ENCODE peak calls at places on chromosomes 3 and 15, in four cellular contexts. One of them, this sample, is unnamed.

GRCh38 chr3:111568906-111569305 is 26.2 kb downstream of the ZBED2 start:
- DNase-seq in K562: no peak
- DNase-seq in WTC11: no peak
- DNase-seq in GM12878: no peak
- DNase-seq in this sample: no peak

GRCh38 chr3:170727754-170728153 is 141.9 kb upstream of the SLC7A14 start:
- DNase-seq in GM12878: no peak
- DNase-seq in K562: peak; percentile 61
- DNase-seq in WTC11: no peak
- DNase-seq in this sample: no peak

GRCh38 chr3:51799879-51800757 is 21.1 kb upstream of the IQCF6 start:
- DNase-seq in WTC11: no peak
- DNase-seq in K562: peak; percentile 50
- DNase-seq in GM12878: peak; percentile 5
- DNase-seq in this sample: peak; percentile 49

GRCh38 chr15:82894971-82895520 is 57.5 kb downstream of the HOMER2 start:
- DNase-seq in K562: no peak
- DNase-seq in GM12878: no peak
- DNase-seq in WTC11: no peak
- DNase-seq in this sample: no peak

GRCh38 chr3:112293368-112294321 is at the start of gene SLC9C1:
- DNase-seq in K562: peak; percentile 37
- DNase-seq in GM12878: peak; percentile 85
- DNase-seq in WTC11: peak; percentile 34
- DNase-seq in this sample: peak; percentile 38

GRCh38 chr3:177358968-177359600 is 161.8 kb upstream of the TBL1XR1 start:
- DNase-seq in WTC11: peak; percentile 72
- DNase-seq in GM12878: no peak
- DNase-seq in K562: peak; percentile 62
- DNase-seq in this sample: no peak

GRCh38 chr3:43411429-43411828 is 125.1 kb downstream of the SNRK start:
- DNase-seq in K562: no peak
- DNase-seq in GM12878: no peak
- DNase-seq in WTC11: no peak
- DNase-seq in this sample: no peak

GRCh38 chr3:16618721-16619120 is 13.5 kb upstream of the DAZL start:
- DNase-seq in K562: no peak
- DNase-seq in WTC11: no peak
- DNase-seq in GM12878: no peak
- DNase-seq in this sample: no peak

GRCh38 chr15:82647835-82648256 is 683 bp upstream of the CPEB1 start:
- DNase-seq in K562: peak; percentile 75
- DNase-seq in GM12878: no peak
- DNase-seq in WTC11: peak; percentile 68
- DNase-seq in this sample: no peak

GRCh38 chr15:95639208-95639607 is 691.3 kb upstream of the NR2F2 start:
- DNase-seq in GM12878: no peak
- DNase-seq in K562: peak; percentile 28
- DNase-seq in WTC11: no peak
- DNase-seq in this sample: no peak

GRCh38 chr3:113946831-113947230 is 982 bp upstream of the ZDHHC23 start:
- DNase-seq in GM12878: no peak
- DNase-seq in K562: no peak
- DNase-seq in WTC11: no peak
- DNase-seq in this sample: no peak

GRCh38 chr3:113947372-113948014 is at the start of gene ZDHHC23:
- DNase-seq in GM12878: no peak
- DNase-seq in WTC11: peak; percentile 68
- DNase-seq in K562: peak; percentile 31
- DNase-seq in this sample: peak; percentile 40

GRCh38 chr3:113952921-113953320 is 5.1 kb downstream of the ZDHHC23 start:
- DNase-seq in GM12878: no peak
- DNase-seq in WTC11: no peak
- DNase-seq in K562: no peak
- DNase-seq in this sample: no peak

GRCh38 chr3:113953677-113954076 is 5.9 kb downstream of the ZDHHC23 start:
- DNase-seq in GM12878: no peak
- DNase-seq in WTC11: no peak
- DNase-seq in K562: no peak
- DNase-seq in this sample: no peak

DNA sequence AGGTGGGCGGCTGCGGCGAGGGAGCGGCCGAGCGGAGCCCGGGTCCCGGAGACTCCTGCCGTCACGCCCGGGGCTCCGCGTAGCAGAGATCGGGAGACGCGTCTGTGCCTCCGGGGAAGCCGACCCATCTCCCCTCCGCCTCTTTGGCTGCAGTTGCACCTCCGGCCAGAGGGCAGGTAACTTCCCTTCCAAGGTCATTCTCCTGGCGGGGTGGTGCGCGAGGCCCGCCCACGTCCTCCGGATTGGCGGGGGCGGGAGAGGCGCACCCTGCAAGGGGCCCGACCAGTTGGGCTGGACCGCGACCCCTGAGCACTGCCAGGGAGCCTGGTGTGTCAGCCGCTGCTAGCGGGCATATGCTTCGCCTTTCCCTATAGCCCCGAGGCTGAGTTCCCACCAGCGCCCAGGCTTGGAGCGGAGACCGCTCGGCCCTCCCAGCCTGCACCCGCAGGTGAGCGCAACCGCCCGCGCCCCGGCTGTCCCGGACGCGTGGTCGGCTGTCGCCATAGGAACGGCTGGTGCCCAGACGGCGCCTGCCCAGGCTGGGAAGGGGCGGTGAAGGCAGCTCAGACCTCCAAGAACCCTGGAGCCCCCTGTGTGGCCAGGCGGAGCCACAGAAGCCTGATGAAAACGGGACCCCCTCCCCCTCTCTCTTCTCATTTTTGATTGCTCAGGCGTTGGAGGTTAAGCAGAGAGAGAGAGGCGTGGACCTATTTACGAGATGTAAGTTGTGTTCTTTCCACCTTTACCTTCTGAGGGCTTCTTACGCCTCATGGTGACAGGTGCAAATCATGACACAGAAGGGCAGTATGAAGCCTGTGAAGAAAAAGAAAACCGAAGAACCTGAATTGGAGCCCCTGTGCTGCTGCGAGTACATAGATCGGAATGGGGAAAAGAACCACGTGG is 453 bp downstream of the ZDHHC23 start:
- DNase-seq in GM12878: no peak
- DNase-seq in K562: peak; percentile 10
- DNase-seq in WTC11: peak; percentile 75
- DNase-seq in this sample: peak; percentile 25
- TF ChIP-seq CBFB in GM12878: no peak
- TF ChIP-seq CBFB in K562: no peak
- TF ChIP-seq CBFB in WTC11: no peak
- TF ChIP-seq CBFB in this sample: no peak

GRCh38 chr15:77633913-77634265 is 1.2 kb upstream of the LINGO1 start:
- DNase-seq in WTC11: peak; percentile 93
- DNase-seq in K562: no peak
- DNase-seq in GM12878: no peak
- DNase-seq in this sample: no peak
- TF ChIP-seq CBFB in WTC11: peak; percentile 57
- TF ChIP-seq CBFB in K562: no peak
- TF ChIP-seq CBFB in GM12878: no peak
- TF ChIP-seq CBFB in this sample: no peak

DNA sequence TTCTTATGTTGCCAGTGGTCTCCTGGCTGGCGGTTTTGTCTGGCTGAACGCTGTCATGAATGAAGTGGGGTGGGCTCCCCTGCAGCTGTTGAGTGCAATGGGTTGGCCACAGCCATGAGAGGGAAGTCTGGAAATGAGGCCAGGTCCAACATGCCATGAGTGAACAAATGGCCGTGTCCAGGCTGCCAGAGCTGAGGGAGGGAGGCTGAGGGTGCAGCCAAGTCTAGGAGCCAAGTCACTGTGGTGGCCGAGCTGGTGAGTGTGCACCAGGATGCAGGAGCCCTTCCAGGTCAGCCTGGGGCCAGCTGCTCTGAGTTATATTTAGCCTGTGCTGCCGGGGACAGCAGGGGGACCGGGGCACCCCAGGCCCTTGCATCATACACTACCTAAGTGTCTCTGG is 24.7 kb upstream of the PRR23E start:
- DNase-seq in WTC11: no peak
- DNase-seq in GM12878: no peak
- DNase-seq in K562: no peak
- DNase-seq in this sample: no peak
- TF ChIP-seq CBFB in WTC11: no peak
- TF ChIP-seq CBFB in GM12878: no peak
- TF ChIP-seq CBFB in K562: no peak
- TF ChIP-seq CBFB in this sample: no peak

GRCh38 chr15:38859574-38859973 is 295.0 kb upstream of the RASGRP1 start:
- DNase-seq in K562: no peak
- DNase-seq in WTC11: no peak
- DNase-seq in GM12878: no peak
- DNase-seq in this sample: no peak

GRCh38 chr15:38854506-38854905 is 289.9 kb upstream of the RASGRP1 start:
- DNase-seq in WTC11: no peak
- DNase-seq in GM12878: no peak
- DNase-seq in K562: no peak
- DNase-seq in this sample: no peak

GRCh38 chr15:38857814-38858213 is 293.2 kb upstream of the RASGRP1 start:
- DNase-seq in WTC11: no peak
- DNase-seq in GM12878: no peak
- DNase-seq in K562: peak; percentile 11
- DNase-seq in this sample: no peak

DNA sequence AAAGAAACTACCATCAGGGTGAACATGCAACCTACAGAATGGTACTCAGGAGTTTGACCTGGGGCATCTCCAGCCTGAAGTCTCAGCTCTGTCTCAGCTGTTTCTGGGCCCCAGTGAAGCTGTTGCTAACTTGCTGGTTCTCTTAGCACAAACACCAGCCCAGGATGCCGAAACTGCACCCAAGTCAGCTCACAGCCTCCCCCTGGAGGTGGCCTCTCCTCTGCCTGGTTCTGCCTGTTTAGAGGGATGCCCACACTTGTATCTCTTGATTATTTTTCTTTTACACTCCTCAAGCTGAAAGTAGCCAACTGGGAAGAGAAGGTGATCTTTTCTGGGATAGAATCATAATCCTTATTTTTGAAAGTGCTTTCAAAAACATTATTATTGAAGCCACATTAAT is 289.0 kb upstream of the RASGRP1 start:
- DNase-seq in WTC11: peak; percentile 75
- DNase-seq in K562: peak; percentile 27
- DNase-seq in GM12878: no peak
- DNase-seq in this sample: no peak
- TF ChIP-seq CBFB in WTC11: no peak
- TF ChIP-seq CBFB in K562: no peak
- TF ChIP-seq CBFB in GM12878: no peak
- TF ChIP-seq CBFB in this sample: no peak

DNA sequence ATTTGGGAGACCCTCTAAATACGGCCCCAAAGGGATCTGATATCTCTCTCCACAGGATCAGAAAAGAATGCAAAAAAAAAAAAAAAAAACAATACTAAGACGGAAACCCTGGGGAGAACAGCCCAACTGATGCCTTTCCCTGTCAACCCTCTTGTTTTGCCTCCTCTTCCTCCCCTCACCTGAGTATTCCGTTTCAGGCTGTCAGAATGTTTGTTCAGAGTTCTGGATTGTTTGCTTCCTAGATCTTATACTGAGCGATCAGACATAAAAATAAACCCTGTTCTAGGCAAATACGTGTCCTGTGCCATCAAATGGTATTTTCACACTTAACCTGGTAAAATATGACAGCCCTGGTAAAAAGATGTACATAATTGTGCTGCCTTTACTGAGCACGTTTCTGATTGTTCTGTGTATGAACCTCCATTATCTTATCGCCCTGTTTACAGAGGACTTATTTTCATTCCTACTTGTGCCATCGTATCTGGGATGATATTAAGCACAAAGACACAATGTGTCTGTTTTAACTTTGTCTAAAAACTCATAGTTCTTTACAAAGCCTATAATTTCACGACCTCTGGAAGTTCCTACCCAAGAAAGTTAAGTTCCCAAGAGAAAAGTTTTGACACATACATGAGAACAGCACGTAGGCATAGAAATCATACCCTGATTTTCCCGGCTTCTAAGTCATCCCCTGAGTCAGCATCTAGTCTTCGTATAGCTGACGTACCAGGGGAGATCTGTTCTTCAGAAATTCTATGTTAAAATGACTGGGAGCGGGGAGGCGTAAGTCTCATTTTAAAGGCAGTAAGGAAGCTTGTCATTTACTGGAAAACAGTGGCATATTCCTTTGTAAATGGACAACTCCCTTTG is 856 bp downstream of the ZBTB38 start:
- DNase-seq in GM12878: no peak
- DNase-seq in K562: peak; percentile 68
- DNase-seq in WTC11: no peak
- DNase-seq in this sample: no peak
- TF ChIP-seq CBFB in GM12878: no peak
- TF ChIP-seq CBFB in K562: no peak
- TF ChIP-seq CBFB in WTC11: no peak
- TF ChIP-seq CBFB in this sample: no peak

GRCh38 chr3:195080571-195081141 is 190.3 kb downstream of the XXYLT1 start:
- DNase-seq in GM12878: no peak
- DNase-seq in K562: no peak
- DNase-seq in WTC11: no peak
- DNase-seq in this sample: peak; percentile 14

GRCh38 chr3:195078891-195079440 is 192.0 kb downstream of the XXYLT1 start:
- DNase-seq in K562: no peak
- DNase-seq in WTC11: no peak
- DNase-seq in GM12878: no peak
- DNase-seq in this sample: no peak

GRCh38 chr3:195077611-195078540 is 193.1 kb downstream of the XXYLT1 start:
- DNase-seq in GM12878: no peak
- DNase-seq in WTC11: no peak
- DNase-seq in K562: no peak
- DNase-seq in this sample: no peak

GRCh38 chr3:195080125-195080524 is 190.8 kb downstream of the XXYLT1 start:
- DNase-seq in K562: no peak
- DNase-seq in WTC11: no peak
- DNase-seq in GM12878: no peak
- DNase-seq in this sample: no peak

GRCh38 chr3:195079636-195080035 is 191.3 kb downstream of the XXYLT1 start:
- DNase-seq in WTC11: no peak
- DNase-seq in K562: no peak
- DNase-seq in GM12878: no peak
- DNase-seq in this sample: no peak
- TF ChIP-seq CBFB in WTC11: no peak
- TF ChIP-seq CBFB in K562: no peak
- TF ChIP-seq CBFB in GM12878: no peak
- TF ChIP-seq CBFB in this sample: no peak

This sample was measured in HepG2.